ENCODE peak calls at places on chromosomes 16 and 17, in six cellular contexts. One of them, this sample, is unnamed.

GRCh38 chr16:68434654-68435210 is 13.6 kb downstream of the SMPD3 start:
- DNase-seq in HCEC 1CT: no peak
- DNase-seq in AG09309: no peak
- DNase-seq in M059J: no peak
- DNase-seq in GM04504: no peak
- DNase-seq in NCI-H187 treated with DMSO at 0.1 percent for 48 hours: no peak
- DNase-seq in this sample: no peak

GRCh38 chr16:53817117-53817516 is 113.2 kb downstream of the FTO start:
- DNase-seq in AG09309: peak
- DNase-seq in HCEC 1CT: peak
- DNase-seq in GM04504: peak
- DNase-seq in NCI-H187 treated with DMSO at 0.1 percent for 48 hours: no peak
- DNase-seq in M059J: peak
- DNase-seq in this sample: no peak

GRCh38 chr16:1357906-1358566 is 6.3 kb downstream of the GNPTG start:
- DNase-seq in M059J: peak
- DNase-seq in HCEC 1CT: no peak
- DNase-seq in NCI-H187 treated with DMSO at 0.1 percent for 48 hours: no peak
- DNase-seq in GM04504: no peak
- DNase-seq in AG09309: no peak
- DNase-seq in this sample: no peak

GRCh38 chr17:82863646-82863940 is 23.8 kb upstream of the ZNF750 start:
- DNase-seq in M059J: no peak
- DNase-seq in HCEC 1CT: no peak
- DNase-seq in AG09309: no peak
- DNase-seq in GM04504: no peak
- DNase-seq in NCI-H187 treated with DMSO at 0.1 percent for 48 hours: no peak
- DNase-seq in this sample: no peak

GRCh38 chr17:28326114-28326513 is 7.1 kb downstream of the TMEM97 start:
- DNase-seq in GM04504: no peak
- DNase-seq in M059J: no peak
- DNase-seq in AG09309: no peak
- DNase-seq in HCEC 1CT: no peak
- DNase-seq in NCI-H187 treated with DMSO at 0.1 percent for 48 hours: no peak
- DNase-seq in this sample: no peak

GRCh38 chr17:79684132-79684985 is 46.4 kb upstream of the ENPP7 start:
- DNase-seq in M059J: no peak
- DNase-seq in AG09309: no peak
- DNase-seq in NCI-H187 treated with DMSO at 0.1 percent for 48 hours: no peak
- DNase-seq in GM04504: no peak
- DNase-seq in HCEC 1CT: no peak
- DNase-seq in this sample: no peak

GRCh38 chr16:56672761-56673536 is 3.3 kb downstream of the MT1H start:
- DNase-seq in NCI-H187 treated with DMSO at 0.1 percent for 48 hours: peak
- DNase-seq in M059J: no peak
- DNase-seq in AG09309: no peak
- DNase-seq in HCEC 1CT: no peak
- DNase-seq in GM04504: no peak
- DNase-seq in this sample: no peak

GRCh38 chr16:30395155-30395991 is at the start of gene ZNF48:
- DNase-seq in AG09309: no peak
- DNase-seq in NCI-H187 treated with DMSO at 0.1 percent for 48 hours: no peak
- DNase-seq in GM04504: peak
- DNase-seq in HCEC 1CT: peak
- DNase-seq in M059J: peak
- DNase-seq in this sample: peak

GRCh38 chr17:31274252-31274651 is 22.8 kb downstream of the OMG start:
- DNase-seq in HCEC 1CT: peak
- DNase-seq in NCI-H187 treated with DMSO at 0.1 percent for 48 hours: no peak
- DNase-seq in GM04504: peak
- DNase-seq in AG09309: peak
- DNase-seq in M059J: peak
- DNase-seq in this sample: no peak